ENCODE peak calls at places on chromosomes 16 and 17, in ten cellular contexts. B, A, I, Y, X, E, S, F, T and D are unnamed samples.

GRCh38 chr16:88306860-88307545 is 75.8 kb upstream of the ZNF469 start:
- DNase-seq in B (no peak), A (no peak), I (no peak), Y (peak), X (no peak), E (no peak), S (no peak), F (no peak), T (no peak), D (no peak)

GRCh38 chr17:19308398-19308797 is 54.1 kb downstream of the B9D1 start:
- DNase-seq in B (no peak), A (no peak), I (no peak), Y (no peak), X (no peak), E (no peak), S (no peak), F (no peak), T (no peak), D (no peak)

GRCh38 chr17:67546578-67547527 is 169.8 kb downstream of the PITPNC1 start:
- DNase-seq in B (no peak), A (no peak), I (peak), Y (peak), X (no peak), E (peak), S (no peak), F (no peak), T (no peak), D (no peak)

GRCh38 chr16:30956601-30957455 is 726 bp upstream of the SETD1A start:
- DNase-seq in B (peak), A (peak), I (peak), Y (peak), X (peak), E (peak), S (peak), F (peak), T (peak), D (peak)

GRCh38 chr17:57943140-57943539 is 12.1 kb downstream of the CUEDC1 start:
- DNase-seq in B (no peak), A (no peak), I (no peak), Y (peak), X (no peak), E (no peak), S (no peak), F (no peak), T (no peak), D (no peak)

GRCh38 chr16:62872339-62872738 is 836.1 kb upstream of the CDH8 start:
- DNase-seq in B (no peak), A (no peak), I (no peak), Y (no peak), X (no peak), E (no peak), S (no peak), F (no peak), T (no peak), D (no peak)

GRCh38 chr16:57123216-57123968 is 31.0 kb downstream of the CPNE2 start:
- DNase-seq in B (no peak), A (no peak), I (no peak), Y (peak), X (no peak), E (no peak), S (no peak), F (no peak), T (no peak), D (no peak)

GRCh38 chr17:2423271-2423670 is 22.4 kb upstream of the MNT start:
- DNase-seq in B (no peak), A (no peak), I (no peak), Y (no peak), X (no peak), E (no peak), S (no peak), F (no peak), T (no peak), D (no peak)

GRCh38 chr16:58487566-58488351 is 12.2 kb upstream of the NDRG4 start:
- DNase-seq in B (peak), A (peak), I (peak), Y (peak), X (peak), E (peak), S (peak), F (peak), T (peak), D (peak)

GRCh38 chr16:86034421-86034919 is 135.5 kb downstream of the IRF8 start:
- DNase-seq in B (no peak), A (no peak), I (no peak), Y (no peak), X (no peak), E (no peak), S (no peak), F (no peak), T (no peak), D (no peak)

GRCh38 chr17:20121359-20122235 is 112.4 kb downstream of the SPECC1 start:
- DNase-seq in B (peak), A (peak), I (peak), Y (peak), X (peak), E (peak), S (peak), F (peak), T (peak), D (peak)

GRCh38 chr17:81428521-81428920 is 33.3 kb downstream of the BAHCC1 start:
- DNase-seq in B (no peak), A (no peak), I (no peak), Y (no peak), X (no peak), E (no peak), S (no peak), F (no peak), T (no peak), D (no peak)